ENCODE peak calls at places on chromosomes 11 and 22, in five cellular contexts. C is NCI-H1694 treated with DMSO at 0.1 percent for 48 hours; G is DMS153; E is glomerular endothelial cell; Y is activated CD4-positive, alpha-beta T cell treated with anti-CD3 and anti-CD28 coated beads, Interleukin-2, amount 50 U/mL, for 1 hour. O is an unnamed sample.

GRCh38 chr22:36423461-36424404 is 36.0 kb upstream of the MYH9 start:
- DNase-seq in C (no peak), E (no peak), Y (no peak), G (no peak), O (no peak)

GRCh38 chr11:62599909-62600308 is 1.8 kb downstream of the MTA2 start:
- DNase-seq in Y (no peak), G (no peak), C (no peak), E (no peak), O (no peak)

GRCh38 chr11:67031791-67032561 is 9.0 kb downstream of the SYT12 start:
- DNase-seq in C (no peak), Y (no peak), E (no peak), G (no peak), O (peak; percentile 68)

GRCh38 chr11:76805206-76805913 is 22.2 kb downstream of the TSKU start:
- DNase-seq in E (no peak), Y (no peak), G (no peak), C (no peak), O (no peak)

GRCh38 chr22:42116848-42117424 is 13.7 kb downstream of the CYP2D6 start:
- DNase-seq in C (no peak), E (no peak), Y (no peak), G (no peak), O (peak; percentile 13)

GRCh38 chr22:45294030-45294429 is 9.3 kb downstream of the UPK3A start:
- DNase-seq in Y (no peak), E (no peak), G (no peak), C (no peak), O (no peak)

GRCh38 chr11:31254411-31254810 is 115.1 kb downstream of the DCDC1 start:
- DNase-seq in G (no peak), C (no peak), Y (no peak), E (no peak), O (peak; percentile 10)

GRCh38 chr11:114075891-114076441 is 16.5 kb downstream of the ZBTB16 start:
- DNase-seq in C (no peak), Y (peak; percentile 35), G (no peak), E (no peak), O (peak; percentile 5)

GRCh38 chr22:46830001-46830715 is 67.7 kb downstream of the TBC1D22A start:
- DNase-seq in C (no peak), E (no peak), G (no peak), Y (no peak), O (peak; percentile 87)

GRCh38 chr11:21415566-21415965 is 746.2 kb downstream of the NELL1 start:
- DNase-seq in C (peak; percentile 8), E (no peak), G (no peak), Y (no peak), O (no peak)

GRCh38 chr11:64378335-64378884 is 19.4 kb downstream of the RPS6KA4 start:
- DNase-seq in E (no peak), Y (no peak), C (no peak), G (no peak), O (peak; percentile 25)

GRCh38 chr11:37721485-37721884 is 1123.4 kb upstream of the RAG2 start:
- DNase-seq in Y (no peak), E (no peak), G (no peak), C (no peak), O (no peak)

GRCh38 chr11:14908214-14908880 is 16.3 kb upstream of the CYP2R1 start:
- DNase-seq in E (no peak), Y (no peak), C (peak; percentile 64), G (peak; percentile 71), O (peak; percentile 63)

GRCh38 chr11:57124912-57125311 is 56.8 kb upstream of the LRRC55 start:
- DNase-seq in G (no peak), E (no peak), C (no peak), Y (no peak), O (no peak)

GRCh38 chr11:124879999-124880611 is 14.9 kb downstream of the ROBO3 start:
- DNase-seq in G (no peak), C (no peak), E (no peak), Y (no peak), O (no peak)

GRCh38 chr22:19612866-19613572 is 88.8 kb upstream of the CLDN5 start:
- DNase-seq in G (no peak), C (no peak), Y (no peak), E (no peak), O (no peak)

GRCh38 chr11:100902454-100903141 is 215.5 kb downstream of the ARHGAP42 start:
- DNase-seq in C (no peak), E (no peak), Y (no peak), G (no peak), O (no peak)

GRCh38 chr11:28815110-28815509 is 706.9 kb downstream of the METTL15 start:
- DNase-seq in G (no peak), E (no peak), C (no peak), Y (no peak), O (no peak)

GRCh38 chr11:112437096-112437495 is 176.4 kb upstream of the PLET1 start:
- DNase-seq in G (no peak), Y (no peak), C (no peak), E (no peak), O (no peak)

GRCh38 chr22:26674211-26675190 is 17.1 kb downstream of the MIAT start:
- DNase-seq in G (peak; percentile 27), E (no peak), C (no peak), Y (peak; percentile 29), O (peak; percentile 33)

GRCh38 chr11:19455731-19456130 is 215.0 kb upstream of the E2F8 start:
- DNase-seq in G (no peak), E (no peak), Y (no peak), C (no peak), O (no peak)

GRCh38 chr22:20393705-20394476 is at the start of gene ZNF74:
- DNase-seq in E (peak; percentile 23), G (peak; percentile 92), C (peak; percentile 57), Y (peak; percentile 82), O (peak; percentile 91)